ENCODE peak calls at places on chromosomes 5 and 9, in eight cellular contexts. F is NCI-H1048, J is cardiac fibroblast, M is SK-N-SH, Y is cardiac muscle cell, V is GM20000, D is left ventricle myocardium superior, H is AG09319. R is an unnamed sample.

GRCh38 chr9:109320338-109320733 is 523 bp downstream of the EPB41L4B start:
- DNase-seq in Y (no peak), J (no peak), F (no peak), V (peak; percentile 77), M (peak; percentile 84), D (peak; percentile 38), H (no peak), R (no peak)

GRCh38 chr5:81850494-81850893 is 99.6 kb upstream of the SSBP2 start:
- DNase-seq in V (no peak), D (peak; percentile 45), H (no peak), Y (no peak), J (no peak), F (no peak), M (no peak), R (no peak)

GRCh38 chr5:148957591-148958202 is 105.2 kb downstream of the SH3TC2 start:
- DNase-seq in H (no peak), Y (peak; percentile 24), F (no peak), J (peak; percentile 42), V (peak; percentile 41), D (no peak), M (peak; percentile 59), R (no peak)

GRCh38 chr5:11912-12311 is 80.1 kb upstream of the PLEKHG4B start:
- DNase-seq in V (peak; percentile 21), F (no peak), M (no peak), J (peak; percentile 9), H (no peak), Y (peak; percentile 19), D (no peak), R (no peak)

GRCh38 chr5:130286971-130287370 is 382.7 kb downstream of the CHSY3 start:
- DNase-seq in Y (peak; percentile 63), J (peak; percentile 66), H (no peak), V (no peak), D (no peak), F (no peak), M (no peak), R (no peak)

GRCh38 chr9:114117996-114118830 is 19.1 kb upstream of the KIF12 start:
- DNase-seq in M (no peak), Y (no peak), D (no peak), H (no peak), F (peak; percentile 43), V (no peak), J (no peak), R (peak; percentile 22)

GRCh38 chr5:178486305-178486704 is 103.9 kb downstream of the COL23A1 start:
- DNase-seq in Y (peak; percentile 19), V (no peak), D (no peak), M (no peak), H (no peak), J (no peak), F (no peak), R (no peak)

GRCh38 chr9:129983891-129984290 is 59.1 kb downstream of the FNBP1 start:
- DNase-seq in Y (peak; percentile 16), H (no peak), J (peak; percentile 69), D (no peak), M (no peak), F (no peak), V (no peak), R (no peak)

GRCh38 chr9:8802242-8802641 is 1002.7 kb upstream of the DMAC1 start:
- DNase-seq in V (no peak), Y (no peak), M (no peak), D (no peak), J (no peak), H (no peak), F (no peak), R (no peak)

GRCh38 chr5:92081958-92082712 is 699.0 kb upstream of the ARRDC3 start:
- DNase-seq in H (no peak), V (no peak), M (no peak), D (no peak), Y (no peak), J (no peak), F (no peak), R (no peak)

GRCh38 chr9:120394058-120394669 is 185.8 kb downstream of the CDK5RAP2 start:
- DNase-seq in M (no peak), H (peak; percentile 86), J (peak; percentile 90), F (no peak), Y (peak; percentile 95), D (no peak), V (no peak), R (no peak)

GRCh38 chr5:60943624-60944023 is 1.2 kb downstream of the ERCC8 start:
- DNase-seq in D (no peak), F (no peak), J (no peak), H (no peak), V (no peak), Y (no peak), M (no peak), R (no peak)

GRCh38 chr9:83434254-83434653 is 103.9 kb downstream of the FRMD3 start:
- DNase-seq in M (no peak), H (no peak), J (no peak), V (no peak), F (no peak), Y (no peak), D (no peak), R (no peak)

GRCh38 chr5:180085837-180086236 is 14.3 kb upstream of the RNF130 start:
- DNase-seq in F (no peak), J (peak; percentile 31), Y (peak; percentile 49), M (no peak), D (no peak), H (no peak), V (no peak), R (no peak)

GRCh38 chr5:62268792-62269191 is 37.2 kb upstream of the KIF2A start:
- DNase-seq in J (no peak), F (no peak), V (no peak), M (no peak), H (no peak), Y (no peak), D (no peak), R (no peak)

GRCh38 chr9:122125158-122125890 is 32.2 kb upstream of the TTLL11 start:
- DNase-seq in H (peak; percentile 44), Y (peak; percentile 86), J (peak; percentile 83), D (peak; percentile 87), M (peak; percentile 92), V (peak; percentile 90), F (peak; percentile 37), R (peak; percentile 32)

GRCh38 chr9:126673689-126674364 is 60.1 kb downstream of the LMX1B start:
- DNase-seq in V (no peak), M (peak; percentile 76), F (no peak), H (no peak), J (peak; percentile 6), Y (no peak), D (no peak), R (peak; percentile 70)

GRCh38 chr5:17302138-17302537 is 84.7 kb downstream of the BASP1 start:
- DNase-seq in V (no peak), H (no peak), M (no peak), F (no peak), D (no peak), Y (no peak), J (no peak), R (no peak)

GRCh38 chr9:2481216-2481615 is 140.4 kb upstream of the VLDLR start:
- DNase-seq in V (no peak), Y (no peak), F (no peak), M (no peak), J (no peak), H (no peak), D (no peak), R (no peak)

GRCh38 chr5:172722309-172722815 is 48.6 kb downstream of the DUSP1 start:
- DNase-seq in Y (no peak), J (no peak), M (no peak), H (no peak), D (no peak), V (no peak), F (no peak), R (no peak)

GRCh38 chr9:15349892-15350761 is 43.1 kb upstream of the TTC39B start:
- DNase-seq in J (peak; percentile 28), D (no peak), M (no peak), F (no peak), Y (peak; percentile 20), V (no peak), H (no peak), R (no peak)

GRCh38 chr5:99285606-99286005 is 356.8 kb upstream of the CHD1 start:
- DNase-seq in M (no peak), J (no peak), H (no peak), D (no peak), Y (no peak), V (no peak), F (no peak), R (peak; percentile 58)

GRCh38 chr5:112348387-112348786 is 70.7 kb downstream of the EPB41L4A start:
- DNase-seq in V (no peak), H (no peak), Y (no peak), J (no peak), M (no peak), F (no peak), D (no peak), R (no peak)

GRCh38 chr5:125026900-125027731 is 280.7 kb upstream of the ZNF608 start:
- DNase-seq in F (no peak), J (peak; percentile 60), Y (peak; percentile 72), D (no peak), M (no peak), V (no peak), H (no peak), R (peak; percentile 91)

GRCh38 chr5:78591227-78591626 is 57.3 kb downstream of the LHFPL2 start:
- DNase-seq in Y (peak; percentile 70), D (no peak), M (no peak), F (no peak), J (peak; percentile 75), V (no peak), H (peak; percentile 58), R (peak; percentile 17)

GRCh38 chr5:79507251-79508205 is 6.4 kb downstream of the HOMER1 start:
- DNase-seq in H (no peak), F (no peak), V (no peak), M (no peak), D (no peak), J (no peak), Y (no peak), R (no peak)

GRCh38 chr5:65121880-65122436 is 353.2 kb downstream of the CWC27 start:
- DNase-seq in D (no peak), F (no peak), J (peak; percentile 39), M (no peak), Y (peak; percentile 74), V (no peak), H (no peak), R (no peak)

GRCh38 chr9:17833846-17834245 is 255.0 kb downstream of the SH3GL2 start:
- DNase-seq in D (no peak), Y (no peak), M (no peak), J (no peak), V (no peak), H (no peak), F (no peak), R (no peak)

GRCh38 chr9:130368631-130369103 is 76.1 kb upstream of the ASS1 start:
- DNase-seq in J (no peak), Y (no peak), M (no peak), V (no peak), F (no peak), H (no peak), D (no peak), R (no peak)

GRCh38 chr5:140165101-140165920 is 9.7 kb upstream of the CYSTM1 start:
- DNase-seq in D (no peak), F (no peak), H (no peak), V (no peak), M (no peak), J (no peak), Y (no peak), R (no peak)

GRCh38 chr5:139410121-139410885 is 6.4 kb upstream of the SPATA24 start:
- DNase-seq in F (no peak), Y (no peak), D (no peak), H (no peak), M (no peak), V (no peak), J (no peak), R (no peak)